ENCODE peak calls at places on chromosomes 12 and 14, in seven cellular contexts. One of them, this sample, is unnamed.

GRCh38 chr14:103436533-103436932 is 51.3 kb downstream of the MARK3 start:
- DNase-seq in NCI-H1092 treated with DMSO at 0.1 percent for 48 hours: no peak
- DNase-seq in germinal center: no peak
- DNase-seq in T-helper 9 cell: no peak
- DNase-seq in activated CD8-positive, alpha-beta T cell treated with anti-CD3 and anti-CD28 coated beads for 36 hours: no peak
- DNase-seq in HuH-7: no peak
- DNase-seq in T-helper 1 cell: no peak
- DNase-seq in this sample: no peak

GRCh38 chr12:124308741-124309140 is 13.8 kb downstream of the RFLNA start:
- DNase-seq in NCI-H1092 treated with DMSO at 0.1 percent for 48 hours: no peak
- DNase-seq in germinal center: no peak
- DNase-seq in T-helper 9 cell: no peak
- DNase-seq in activated CD8-positive, alpha-beta T cell treated with anti-CD3 and anti-CD28 coated beads for 36 hours: no peak
- DNase-seq in HuH-7: no peak
- DNase-seq in T-helper 1 cell: no peak
- DNase-seq in this sample: no peak

GRCh38 chr14:76352639-76353281 is 23.2 kb upstream of the ESRRB start:
- DNase-seq in NCI-H1092 treated with DMSO at 0.1 percent for 48 hours: peak; percentile 66
- DNase-seq in germinal center: peak; percentile 76
- DNase-seq in T-helper 9 cell: peak; percentile 28
- DNase-seq in activated CD8-positive, alpha-beta T cell treated with anti-CD3 and anti-CD28 coated beads for 36 hours: peak; percentile 72
- DNase-seq in HuH-7: peak; percentile 74
- DNase-seq in T-helper 1 cell: no peak
- DNase-seq in this sample: peak; percentile 67

GRCh38 chr12:53626702-53627169 is 554 bp upstream of the ATF7 start:
- DNase-seq in NCI-H1092 treated with DMSO at 0.1 percent for 48 hours: no peak
- DNase-seq in germinal center: no peak
- DNase-seq in T-helper 9 cell: no peak
- DNase-seq in activated CD8-positive, alpha-beta T cell treated with anti-CD3 and anti-CD28 coated beads for 36 hours: no peak
- DNase-seq in HuH-7: no peak
- DNase-seq in T-helper 1 cell: no peak
- DNase-seq in this sample: no peak

GRCh38 chr14:66468778-66469367 is 17.3 kb upstream of the CCDC196 start:
- DNase-seq in NCI-H1092 treated with DMSO at 0.1 percent for 48 hours: no peak
- DNase-seq in germinal center: no peak
- DNase-seq in T-helper 9 cell: no peak
- DNase-seq in activated CD8-positive, alpha-beta T cell treated with anti-CD3 and anti-CD28 coated beads for 36 hours: no peak
- DNase-seq in HuH-7: no peak
- DNase-seq in T-helper 1 cell: no peak
- DNase-seq in this sample: no peak

GRCh38 chr14:92544051-92544730 is 30.6 kb downstream of the RIN3 start:
- DNase-seq in NCI-H1092 treated with DMSO at 0.1 percent for 48 hours: no peak
- DNase-seq in germinal center: no peak
- DNase-seq in T-helper 9 cell: no peak
- DNase-seq in activated CD8-positive, alpha-beta T cell treated with anti-CD3 and anti-CD28 coated beads for 36 hours: no peak
- DNase-seq in HuH-7: no peak
- DNase-seq in T-helper 1 cell: no peak
- DNase-seq in this sample: no peak

GRCh38 chr12:51714666-51715065 is 123.6 kb downstream of the SCN8A start:
- DNase-seq in NCI-H1092 treated with DMSO at 0.1 percent for 48 hours: no peak
- DNase-seq in germinal center: no peak
- DNase-seq in T-helper 9 cell: no peak
- DNase-seq in activated CD8-positive, alpha-beta T cell treated with anti-CD3 and anti-CD28 coated beads for 36 hours: no peak
- DNase-seq in HuH-7: no peak
- DNase-seq in T-helper 1 cell: no peak
- DNase-seq in this sample: no peak

GRCh38 chr14:102485693-102486512 is 23.7 kb downstream of the ANKRD9 start:
- DNase-seq in NCI-H1092 treated with DMSO at 0.1 percent for 48 hours: no peak
- DNase-seq in germinal center: no peak
- DNase-seq in T-helper 9 cell: no peak
- DNase-seq in activated CD8-positive, alpha-beta T cell treated with anti-CD3 and anti-CD28 coated beads for 36 hours: no peak
- DNase-seq in HuH-7: no peak
- DNase-seq in T-helper 1 cell: no peak
- DNase-seq in this sample: no peak

GRCh38 chr14:64807588-64807987 is 72.1 kb downstream of the SPTB start:
- DNase-seq in NCI-H1092 treated with DMSO at 0.1 percent for 48 hours: no peak
- DNase-seq in germinal center: no peak
- DNase-seq in T-helper 9 cell: no peak
- DNase-seq in activated CD8-positive, alpha-beta T cell treated with anti-CD3 and anti-CD28 coated beads for 36 hours: no peak
- DNase-seq in HuH-7: no peak
- DNase-seq in T-helper 1 cell: no peak
- DNase-seq in this sample: no peak

GRCh38 chr12:13609874-13610273 is 371.5 kb downstream of the GRIN2B start:
- DNase-seq in NCI-H1092 treated with DMSO at 0.1 percent for 48 hours: no peak
- DNase-seq in germinal center: no peak
- DNase-seq in T-helper 9 cell: no peak
- DNase-seq in activated CD8-positive, alpha-beta T cell treated with anti-CD3 and anti-CD28 coated beads for 36 hours: no peak
- DNase-seq in HuH-7: no peak
- DNase-seq in T-helper 1 cell: no peak
- DNase-seq in this sample: no peak

GRCh38 chr12:49094104-49094948 is at the start of gene DHH:
- DNase-seq in NCI-H1092 treated with DMSO at 0.1 percent for 48 hours: peak; percentile 7
- DNase-seq in germinal center: no peak
- DNase-seq in T-helper 9 cell: no peak
- DNase-seq in activated CD8-positive, alpha-beta T cell treated with anti-CD3 and anti-CD28 coated beads for 36 hours: no peak
- DNase-seq in HuH-7: no peak
- DNase-seq in T-helper 1 cell: no peak
- DNase-seq in this sample: no peak

GRCh38 chr14:77037886-77038511 is 9.5 kb upstream of the IRF2BPL start:
- DNase-seq in NCI-H1092 treated with DMSO at 0.1 percent for 48 hours: peak; percentile 68
- DNase-seq in germinal center: no peak
- DNase-seq in T-helper 9 cell: peak; percentile 51
- DNase-seq in activated CD8-positive, alpha-beta T cell treated with anti-CD3 and anti-CD28 coated beads for 36 hours: peak; percentile 82
- DNase-seq in HuH-7: no peak
- DNase-seq in T-helper 1 cell: no peak
- DNase-seq in this sample: no peak

GRCh38 chr12:52708010-52708409 is 4.7 kb upstream of the KRT77 start:
- DNase-seq in NCI-H1092 treated with DMSO at 0.1 percent for 48 hours: no peak
- DNase-seq in germinal center: no peak
- DNase-seq in T-helper 9 cell: no peak
- DNase-seq in activated CD8-positive, alpha-beta T cell treated with anti-CD3 and anti-CD28 coated beads for 36 hours: no peak
- DNase-seq in HuH-7: no peak
- DNase-seq in T-helper 1 cell: no peak
- DNase-seq in this sample: no peak

This sample was measured in GM19239.